ENCODE peak calls at places on chromosomes 11 and 22, in eight cellular contexts. S is stimulated activated naive CD8-positive, alpha-beta T cell treated with anti-CD3 and anti-CD28 coated beads, Interleukin-15, Interleukin-2, amounts not matched to agents 100 U/mL and 50 U/mL, for 24 hours; O is mucosa of descending colon; I is WTC11; K is AG04450; W is HTR-8/SVneo; F is astrocyte of the hippocampus; V is naive B cell. B is an unnamed sample.

GRCh38 chr11:6468712-6469495 is 4.8 kb downstream of the TRIM3 start:
- DNase-seq in W (peak; percentile 79), K (peak; percentile 57), F (peak; percentile 77), S (peak; percentile 39), O (peak; percentile 84), I (peak; percentile 96), V (no peak), B (peak; percentile 57)

GRCh38 chr11:128908391-128909246 is 17.5 kb downstream of the KCNJ5 start:
- DNase-seq in I (no peak), O (peak; percentile 69), F (peak; percentile 69), V (no peak), S (peak; percentile 19), W (peak; percentile 30), K (peak; percentile 26), B (no peak)

GRCh38 chr11:12674936-12675696 is 895 bp downstream of the TEAD1 start:
- DNase-seq in I (peak; percentile 39), F (peak; percentile 72), W (no peak), O (peak; percentile 60), V (no peak), S (peak; percentile 6), K (no peak), B (no peak)

GRCh38 chr11:110490886-110491285 is 61.1 kb downstream of the FDX1 start:
- DNase-seq in W (no peak), F (no peak), I (no peak), S (no peak), O (no peak), V (no peak), K (no peak), B (no peak)

GRCh38 chr11:122491486-122491885 is 164.0 kb upstream of the UBASH3B start:
- DNase-seq in O (no peak), V (no peak), S (no peak), I (no peak), W (no peak), K (peak; percentile 48), F (no peak), B (no peak)

GRCh38 chr22:18154821-18155390 is 4.9 kb downstream of the USP18 start:
- DNase-seq in V (no peak), F (peak; percentile 38), W (no peak), O (no peak), I (no peak), S (no peak), K (no peak), B (no peak)

GRCh38 chr22:35195226-35195625 is 62.1 kb upstream of the HMGXB4 start:
- DNase-seq in K (no peak), F (no peak), V (no peak), W (no peak), I (no peak), O (no peak), S (no peak), B (no peak)

GRCh38 chr11:95338430-95338991 is 107.5 kb upstream of the SESN3 start:
- DNase-seq in S (peak; percentile 24), W (no peak), V (no peak), F (peak; percentile 84), K (no peak), O (peak; percentile 34), I (no peak), B (no peak)

GRCh38 chr11:69337211-69337721 is 43.3 kb downstream of the MYEOV start:
- DNase-seq in W (no peak), I (no peak), K (peak; percentile 74), V (peak; percentile 32), S (peak; percentile 52), O (peak; percentile 54), F (no peak), B (no peak)

GRCh38 chr22:44805663-44806062 is 53.3 kb downstream of the ARHGAP8 start:
- DNase-seq in F (no peak), O (no peak), K (no peak), S (no peak), V (no peak), I (no peak), W (no peak), B (no peak)

GRCh38 chr11:84902445-84902844 is 724.7 kb downstream of the DLG2 start:
- DNase-seq in V (no peak), W (no peak), I (no peak), O (no peak), S (no peak), K (no peak), F (no peak), B (no peak)

GRCh38 chr11:19891050-19891449 is 178.4 kb downstream of the NAV2 start:
- DNase-seq in O (no peak), K (no peak), I (no peak), W (no peak), F (no peak), V (no peak), S (no peak), B (no peak)

GRCh38 chr22:38766076-38766777 is 10.4 kb upstream of the SUN2 start:
- DNase-seq in O (peak; percentile 77), W (peak; percentile 85), I (peak; percentile 84), F (peak; percentile 67), K (no peak), S (peak; percentile 46), V (peak; percentile 27), B (peak; percentile 74)

GRCh38 chr22:32760815-32761214 is 40.7 kb upstream of the TIMP3 start:
- DNase-seq in V (no peak), K (no peak), F (no peak), S (no peak), I (no peak), W (no peak), O (no peak), B (no peak)

GRCh38 chr11:1224109-1224485 is 1.2 kb downstream of the MUC5B start:
- DNase-seq in K (no peak), S (no peak), I (no peak), V (no peak), W (no peak), F (no peak), O (no peak), B (no peak)

GRCh38 chr11:60634151-60634550 is 65.3 kb upstream of the MS4A8 start:
- DNase-seq in V (peak; percentile 36), K (no peak), I (peak; percentile 57), W (no peak), S (no peak), O (peak; percentile 32), F (peak; percentile 1), B (no peak)

GRCh38 chr11:17294033-17294432 is 17.5 kb downstream of the NUCB2 start:
- DNase-seq in F (no peak), W (no peak), I (no peak), O (no peak), V (no peak), K (no peak), S (no peak), B (no peak)

GRCh38 chr22:47437110-47437509 is 674.7 kb downstream of the TBC1D22A start:
- DNase-seq in O (no peak), K (no peak), S (no peak), I (no peak), V (no peak), F (no peak), W (no peak), B (no peak)

GRCh38 chr11:97259884-97260283 is 870.1 kb downstream of the JRKL start:
- DNase-seq in S (no peak), V (no peak), O (no peak), I (no peak), W (no peak), F (no peak), K (no peak), B (no peak)

GRCh38 chr11:67372993-67373915 is at the start of gene CLCF1:
- DNase-seq in I (peak; percentile 68), K (peak; percentile 63), W (peak; percentile 81), F (peak; percentile 94), O (peak; percentile 81), V (peak; percentile 81), S (peak; percentile 76), B (no peak)

GRCh38 chr11:66113132-66113856 is 43.2 kb downstream of the PACS1 start:
- DNase-seq in V (peak; percentile 21), K (no peak), F (peak; percentile 75), S (no peak), O (no peak), W (peak; percentile 73), I (no peak), B (peak; percentile 53)

GRCh38 chr11:133901999-133902398 is 54.8 kb downstream of the IGSF9B start:
- DNase-seq in W (no peak), V (no peak), I (peak; percentile 2), O (no peak), F (no peak), K (no peak), S (no peak), B (no peak)

GRCh38 chr11:103257360-103257759 is 148.1 kb downstream of the DYNC2H1 start:
- DNase-seq in K (no peak), V (no peak), S (no peak), I (no peak), W (peak; percentile 49), F (peak; percentile 27), O (no peak), B (peak; percentile 3)

GRCh38 chr11:119284344-119285157 is 32.4 kb downstream of the MCAM start:
- DNase-seq in W (peak; percentile 68), S (no peak), O (no peak), K (no peak), V (peak; percentile 49), I (no peak), F (peak; percentile 50), B (peak; percentile 34)

GRCh38 chr11:43942651-43943356 is 367 bp downstream of the C11orf96 start:
- DNase-seq in S (peak; percentile 24), I (peak; percentile 29), K (no peak), W (no peak), F (peak; percentile 76), V (no peak), O (no peak), B (no peak)

GRCh38 chr22:42000466-42000865 is 1.9 kb downstream of the WBP2NL start:
- DNase-seq in S (no peak), V (no peak), W (no peak), K (no peak), I (no peak), O (no peak), F (no peak), B (no peak)

GRCh38 chr22:19891350-19892248 is 36.9 kb upstream of the GNB1L start:
- DNase-seq in V (peak; percentile 35), W (peak; percentile 84), O (no peak), S (peak; percentile 83), F (peak; percentile 55), K (peak; percentile 59), I (peak; percentile 64), B (peak; percentile 71)

GRCh38 chr11:114036156-114036811 is 23.2 kb upstream of the ZBTB16 start:
- DNase-seq in W (peak; percentile 71), O (peak; percentile 89), K (no peak), I (peak; percentile 90), V (peak; percentile 58), F (peak; percentile 87), S (peak; percentile 64), B (peak; percentile 60)

GRCh38 chr11:121524233-121524631 is 71.5 kb upstream of the SORL1-AS1 start:
- DNase-seq in F (no peak), K (no peak), O (no peak), V (no peak), W (no peak), S (no peak), I (no peak), B (no peak)

GRCh38 chr11:76601712-76602111 is 68.8 kb downstream of the LRRC32 start:
- DNase-seq in F (no peak), S (peak; percentile 1), I (no peak), V (no peak), W (no peak), O (no peak), K (no peak), B (no peak)

GRCh38 chr11:79030448-79030847 is 410.4 kb downstream of the TENM4 start:
- DNase-seq in I (no peak), F (no peak), W (no peak), V (no peak), S (no peak), O (no peak), K (no peak), B (no peak)

GRCh38 chr11:81700061-81700460 is 1033.6 kb downstream of the FAM181B start:
- DNase-seq in S (no peak), O (no peak), K (no peak), W (no peak), V (no peak), I (no peak), F (no peak), B (no peak)

GRCh38 chr11:65147352-65148075 is 13.2 kb upstream of the SYVN1 start:
- DNase-seq in V (no peak), F (no peak), W (no peak), O (no peak), K (no peak), I (no peak), S (no peak), B (no peak)

GRCh38 chr11:12172493-12173013 is 62.2 kb downstream of the MICAL2 start:
- DNase-seq in V (no peak), F (no peak), W (no peak), O (peak; percentile 60), S (no peak), K (no peak), I (peak; percentile 29), B (no peak)